ENCODE peak calls at places on chromosomes 3 and 15, in six cellular contexts. A is uterus, Z is stomach, W is PC-9, U is GM23338, O is psoas muscle. Y is an unnamed sample.

GRCh38 chr3:107404727-107405519 is 27.7 kb downstream of the CCDC54 start:
- DNase-seq in A (no peak), Z (no peak), W (no peak), U (no peak), O (no peak), Y (no peak)

GRCh38 chr3:123636431-123636841 is 51.6 kb upstream of the HACD2 start:
- DNase-seq in A (no peak), Z (no peak), W (peak; percentile 34), U (peak; percentile 94), O (no peak), Y (no peak)

GRCh38 chr3:106392905-106393304 is 524.1 kb upstream of the CBLB start:
- DNase-seq in A (no peak), Z (no peak), W (no peak), U (no peak), O (no peak), Y (no peak)

GRCh38 chr3:17162116-17162515 is 277.4 kb downstream of the PLCL2 start:
- DNase-seq in A (no peak), Z (no peak), W (no peak), U (no peak), O (no peak), Y (no peak)

GRCh38 chr3:183591881-183592521 is 36.5 kb upstream of the KLHL6 start:
- DNase-seq in A (no peak), Z (no peak), W (no peak), U (peak; percentile 58), O (no peak), Y (no peak)

GRCh38 chr3:188889070-188889491 is 282.7 kb upstream of the TPRG1 start:
- DNase-seq in A (no peak), Z (no peak), W (no peak), U (no peak), O (no peak), Y (no peak)

GRCh38 chr3:105444725-105445124 is 78.0 kb downstream of the ALCAM start:
- DNase-seq in A (no peak), Z (no peak), W (no peak), U (no peak), O (no peak), Y (no peak)

GRCh38 chr3:17320266-17320665 is 422.2 kb downstream of the TBC1D5 start:
- DNase-seq in A (no peak), Z (no peak), W (no peak), U (no peak), O (no peak), Y (no peak)

GRCh38 chr3:136954246-136954645 is 3.5 kb upstream of the IL20RB start:
- DNase-seq in A (no peak), Z (no peak), W (no peak), U (no peak), O (no peak), Y (no peak)

GRCh38 chr3:85760342-85760741 is 801.6 kb downstream of the CADM2 start:
- DNase-seq in A (no peak), Z (no peak), W (no peak), U (no peak), O (no peak), Y (no peak)

GRCh38 chr3:150756491-150757059 is 6.4 kb downstream of the SIAH2 start:
- DNase-seq in A (no peak), Z (no peak), W (no peak), U (no peak), O (no peak), Y (no peak)

GRCh38 chr3:21664996-21665395 is 86.0 kb downstream of the ZNF385D start:
- DNase-seq in A (no peak), Z (no peak), W (no peak), U (no peak), O (no peak), Y (no peak)

GRCh38 chr3:112500621-112501020 is 1.3 kb upstream of the BTLA start:
- DNase-seq in A (no peak), Z (no peak), W (no peak), U (no peak), O (no peak), Y (no peak)

GRCh38 chr3:5058463-5058862 is 63.6 kb upstream of the ARL8B start:
- DNase-seq in A (no peak), Z (no peak), W (no peak), U (no peak), O (no peak), Y (no peak)

GRCh38 chr3:159830523-159831151 is 158.0 kb upstream of the IL12A start:
- DNase-seq in A (no peak), Z (no peak), W (no peak), U (no peak), O (no peak), Y (no peak)

GRCh38 chr15:71437404-71437803 is 322.1 kb downstream of the THSD4 start:
- DNase-seq in A (no peak), Z (no peak), W (no peak), U (no peak), O (no peak), Y (no peak)

GRCh38 chr3:168820748-168821445 is 725.2 kb upstream of the GOLIM4 start:
- DNase-seq in A (no peak), Z (no peak), W (no peak), U (no peak), O (no peak), Y (no peak)

GRCh38 chr15:47415539-47415971 is 301.8 kb upstream of the SEMA6D start:
- DNase-seq in A (no peak), Z (no peak), W (no peak), U (no peak), O (no peak), Y (no peak)

GRCh38 chr3:11568503-11569155 is 75.1 kb downstream of the VGLL4 start:
- DNase-seq in A (peak; percentile 79), Z (no peak), W (peak; percentile 51), U (no peak), O (peak; percentile 85), Y (no peak)
- H3K4me3 ChIP-seq in A (no peak overlapping the region), Z (peak overlapping the region; percentile 27), W (peak overlapping the region; percentile 30), U (no peak overlapping the region), O (peak overlapping the region; percentile 53), Y (no peak overlapping the region)

DNA sequence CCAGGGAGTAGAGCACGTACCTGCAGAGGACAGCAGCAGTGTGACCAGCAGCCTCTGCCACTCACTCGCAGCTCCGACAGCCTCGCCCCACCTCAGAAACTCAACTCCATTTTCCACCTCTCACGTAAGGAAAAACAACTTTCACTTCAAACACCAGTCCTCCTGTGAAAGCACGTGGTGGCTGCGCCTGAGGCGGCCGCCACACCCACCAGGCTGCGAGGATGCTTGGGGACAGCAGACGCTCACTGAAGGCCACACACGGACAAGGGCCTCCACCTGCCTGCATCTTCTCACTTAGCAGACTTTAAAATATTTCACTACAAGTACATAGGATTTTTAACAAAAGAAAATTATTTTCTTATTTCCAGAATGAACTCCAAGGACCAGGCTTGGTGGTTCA is 67.9 kb downstream of the CYFIP1 start:
- DNase-seq in A (no peak), Z (no peak), W (no peak), U (no peak), O (no peak), Y (no peak)
- H3K4me1 ChIP-seq in A (no peaks in the 10 kb centered on the region), Z (no peaks in the 10 kb centered on the region), W (no peaks in the 10 kb centered on the region), U (no peaks in the 10 kb centered on the region), O (no peaks in the 10 kb centered on the region), Y (no peaks in the 10 kb centered on the region)

GRCh38 chr15:73866881-73867410 is 6.4 kb upstream of the TBC1D21 start:
- DNase-seq in A (no peak), Z (no peak), W (no peak), U (peak; percentile 86), O (no peak), Y (peak; percentile 24)
- TF ChIP-seq CTCF in A (no peak), Z (no peak), W (no peak), U (peak; percentile 83), O (no peak), Y (no peak)

DNA sequence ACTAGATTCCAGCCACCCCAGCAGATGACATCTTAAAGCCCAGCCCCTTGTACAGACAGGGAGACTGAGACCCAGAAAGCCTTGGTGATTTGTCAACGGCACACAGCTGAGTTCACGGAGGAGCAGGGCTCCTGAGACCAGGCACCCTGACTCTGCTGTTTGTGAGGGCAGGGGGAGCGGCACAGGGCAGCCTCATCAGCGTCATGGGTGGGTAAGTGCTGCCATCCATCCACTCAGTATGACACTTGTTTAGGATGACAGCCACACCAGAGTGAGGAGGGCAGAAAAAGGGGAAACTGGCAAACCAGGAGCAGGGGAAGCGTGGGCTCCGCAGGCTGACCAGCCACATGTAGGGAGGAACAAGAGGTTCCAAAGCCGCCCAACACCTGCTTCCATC is 20.0 kb downstream of the RBPMS2 start:
- DNase-seq in A (no peak), Z (no peak), W (no peak), U (no peak), O (no peak), Y (no peak)
- H3K4me3 ChIP-seq in A (no peak overlapping the region), Z (no peak overlapping the region), W (no peak overlapping the region), U (no peak overlapping the region), O (no peak overlapping the region), Y (no peak overlapping the region)

DNA sequence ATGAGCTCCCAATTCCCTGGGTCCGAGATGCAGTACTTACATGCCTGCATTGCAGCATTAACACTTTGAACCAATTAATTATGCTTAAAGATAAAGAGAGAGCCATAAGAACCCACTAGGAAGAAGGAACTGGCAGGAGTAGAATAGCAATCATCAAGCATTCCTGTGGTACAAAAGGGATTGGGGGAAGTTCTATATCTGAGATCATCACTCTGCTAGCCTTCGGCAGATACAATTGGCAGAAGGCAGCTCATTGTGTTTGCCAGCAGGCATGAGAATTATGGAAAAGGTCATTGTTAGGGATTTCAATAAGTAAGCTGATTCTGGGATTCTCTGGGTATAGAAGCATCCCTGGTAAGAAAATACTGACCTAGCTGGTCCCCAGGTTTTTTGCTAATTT is 891.3 kb downstream of the NTRK3 start:
- DNase-seq in A (no peak), Z (no peak), W (no peak), U (no peak), O (no peak), Y (no peak)
- H3K4me1 ChIP-seq in A (no peaks in the 10 kb centered on the region), Z (no peaks in the 10 kb centered on the region), W (peaks cover 6% of the 10 kb centered on the region), U (no peaks in the 10 kb centered on the region), O (no peaks in the 10 kb centered on the region), Y (no peaks in the 10 kb centered on the region)